ENCODE peak calls at places on chromosomes 2 and 18, in five cellular contexts. V is activated CD4-positive, alpha-beta T cell treated with anti-CD3 and anti-CD28 coated beads for 36 hours; J is MV-4-11; I is stimulated activated naive CD4-positive, alpha-beta T cell; F is endothelial cell. X is an unnamed sample.

GRCh38 chr2:197125000-197125399 is 185.6 kb downstream of the ANKRD44 start:
- DNase-seq in V (no peak), J (no peak), I (no peak), F (no peak), X (no peak)

GRCh38 chr2:228767196-228767595 is 503.9 kb downstream of the PID1 start:
- DNase-seq in V (no peak), J (no peak), I (no peak), F (no peak), X (no peak)

GRCh38 chr2:199659207-199659606 is 191.8 kb downstream of the FTCDNL1 start:
- DNase-seq in V (peak; percentile 51), J (peak; percentile 16), I (no peak), F (peak; percentile 58), X (no peak)

GRCh38 chr2:40358783-40359182 is 93.1 kb downstream of the SLC8A1 start:
- DNase-seq in V (no peak), J (no peak), I (no peak), F (no peak), X (no peak)

GRCh38 chr2:206462240-206462854 is 19.0 kb downstream of the ADAM23 start:
- DNase-seq in V (no peak), J (peak; percentile 15), I (no peak), F (no peak), X (no peak)

GRCh38 chr2:120786038-120786437 is 50.4 kb downstream of the GLI2 start:
- DNase-seq in V (no peak), J (no peak), I (no peak), F (no peak), X (no peak)

GRCh38 chr2:193584001-193584400 is 1389.3 kb upstream of the TMEFF2 start:
- DNase-seq in V (no peak), J (no peak), I (no peak), F (peak; percentile 39), X (no peak)

GRCh38 chr2:174802459-174802858 is 38.2 kb upstream of the CHRNA1 start:
- DNase-seq in V (no peak), J (no peak), I (no peak), F (no peak), X (no peak)

GRCh38 chr2:115609978-115610377 is 1167.5 kb downstream of the DPP10 start:
- DNase-seq in V (no peak), J (no peak), I (no peak), F (no peak), X (peak; percentile 1)

GRCh38 chr2:24011278-24012104 is 1.6 kb downstream of the MFSD2B start:
- DNase-seq in V (no peak), J (no peak), I (no peak), F (no peak), X (no peak)

GRCh38 chr18:76931171-76931570 is 108.8 kb downstream of the ZNF236 start:
- DNase-seq in V (no peak), J (no peak), I (no peak), F (no peak), X (no peak)

X was measured in LNCaP clone FGC.